ENCODE peak calls at places on chromosomes 4 and X, in eight cellular contexts. J is tibial artery, K is Karpas-422, G is tibial nerve, D is astrocyte, A is stomach, P is body of pancreas, Z is testis. Y is an unnamed sample.

GRCh38 chr4:121358473-121358872 is 22.3 kb downstream of the QRFPR start:
- DNase-seq in Z (no peak), D (peak; percentile 35), J (no peak), P (no peak), K (no peak), A (no peak), G (no peak), Y (no peak)

GRCh38 chrX:120517936-120518335 is 42.8 kb downstream of the CUL4B start:
- DNase-seq in J (no peak), A (no peak), G (no peak), K (no peak), Z (no peak), P (no peak), D (peak; percentile 85), Y (no peak)

GRCh38 chr4:112885897-112886296 is 163.6 kb upstream of the ANK2 start:
- DNase-seq in A (no peak), J (no peak), K (no peak), G (no peak), P (no peak), Z (peak; percentile 23), D (no peak), Y (no peak)

GRCh38 chr4:106238819-106239420 is 77.1 kb downstream of the TBCK start:
- DNase-seq in J (no peak), P (peak; percentile 25), G (no peak), A (no peak), K (peak; percentile 77), Z (peak; percentile 21), D (peak; percentile 14), Y (peak; percentile 31)

GRCh38 chr4:138851626-138852443 is 163.7 kb upstream of the NOCT start:
- DNase-seq in Z (no peak), D (peak; percentile 30), J (no peak), K (peak; percentile 31), A (no peak), G (no peak), P (no peak), Y (peak; percentile 76)

GRCh38 chr4:55172694-55173287 is 47.4 kb upstream of the KDR start:
- DNase-seq in P (no peak), D (peak; percentile 62), K (no peak), Z (no peak), G (no peak), J (no peak), A (no peak), Y (no peak)

GRCh38 chr4:16136771-16137170 is 52.9 kb upstream of the PROM1 start:
- DNase-seq in D (no peak), K (no peak), P (no peak), J (no peak), G (no peak), A (no peak), Z (no peak), Y (no peak)

GRCh38 chr4:152535903-152536544 is at the start of gene FBXW7:
- DNase-seq in P (peak; percentile 99), K (peak; percentile 100), J (peak; percentile 99), A (peak; percentile 99), Z (peak; percentile 98), G (peak; percentile 98), D (peak; percentile 97), Y (peak; percentile 100)

GRCh38 chrX:19545651-19546050 is 30.3 kb upstream of the MAP3K15 start:
- DNase-seq in Z (no peak), G (no peak), D (no peak), K (no peak), J (no peak), P (no peak), A (no peak), Y (no peak)

GRCh38 chr4:17385403-17385802 is 126.5 kb downstream of the QDPR start:
- DNase-seq in K (peak; percentile 42), A (no peak), Z (no peak), J (no peak), G (no peak), P (peak; percentile 2), D (peak; percentile 10), Y (no peak)

GRCh38 chr4:163484906-163485305 is 9.6 kb upstream of the TMA16 start:
- DNase-seq in J (no peak), P (peak; percentile 44), D (peak; percentile 10), A (peak; percentile 32), Z (peak; percentile 67), G (no peak), K (peak; percentile 93), Y (peak; percentile 85)

GRCh38 chr4:38949416-38950051 is 81.9 kb downstream of the FAM114A1 start:
- DNase-seq in G (no peak), P (no peak), K (no peak), D (peak; percentile 55), A (no peak), Z (no peak), J (no peak), Y (no peak)

GRCh38 chrX:13091111-13091765 is 46.8 kb upstream of the FAM9C start:
- DNase-seq in A (no peak), Z (no peak), J (no peak), D (no peak), K (no peak), G (no peak), P (no peak), Y (no peak)

GRCh38 chr4:169033660-169034059 is 23.6 kb upstream of the CBR4 start:
- DNase-seq in P (no peak), K (peak; percentile 51), G (no peak), J (no peak), Z (no peak), D (no peak), A (no peak), Y (peak; percentile 50)

GRCh38 chr4:158371158-158371557 is 150.5 kb upstream of the RXFP1 start:
- DNase-seq in P (no peak), Z (no peak), A (no peak), J (no peak), K (no peak), D (peak; percentile 49), G (no peak), Y (no peak)

GRCh38 chr4:96472103-96472867 is 632.4 kb downstream of the PDHA2 start:
- DNase-seq in G (no peak), P (no peak), A (no peak), K (no peak), J (no peak), Z (no peak), D (no peak), Y (no peak)

GRCh38 chr4:151569650-151570049 is 160.7 kb downstream of the FHIP1A start:
- DNase-seq in D (no peak), J (no peak), A (no peak), K (no peak), G (no peak), P (peak; percentile 15), Z (no peak), Y (no peak)

GRCh38 chr4:82431026-82431745 is 796 bp downstream of the ENOPH1 start:
- DNase-seq in D (peak; percentile 50), G (no peak), J (peak; percentile 67), A (peak; percentile 54), Z (no peak), P (peak; percentile 54), K (peak; percentile 56), Y (peak; percentile 28)

GRCh38 chr4:47071863-47072441 is 40.6 kb downstream of the GABRB1 start:
- DNase-seq in P (no peak), D (peak; percentile 86), K (no peak), Z (no peak), J (no peak), A (no peak), G (no peak), Y (no peak)

DNA sequence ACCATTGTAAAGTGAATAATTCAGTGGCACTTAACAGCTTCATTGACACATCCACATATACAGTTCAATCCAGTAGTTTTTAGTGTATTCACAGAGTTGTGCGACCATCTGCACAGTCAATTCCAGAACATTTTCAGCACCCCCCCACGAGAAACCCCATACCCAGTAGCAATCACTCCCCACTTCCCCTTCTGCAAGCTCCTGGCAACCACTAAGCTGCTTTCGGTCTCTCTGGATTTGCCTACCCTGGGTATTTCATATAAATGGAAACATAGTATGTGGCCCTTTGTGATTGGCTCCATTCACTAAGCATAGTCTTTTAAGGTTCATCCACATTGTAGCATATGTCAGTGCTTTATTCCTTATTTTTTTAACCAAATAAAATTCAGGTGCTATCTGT is 10.0 kb downstream of the MSL3 start:
- DNase-seq in A (no peak), P (no peak), Z (no peak), D (no peak), J (no peak), K (peak; percentile 90), G (no peak), Y (peak; percentile 26)
- H3K27me3 ChIP-seq in A (peaks cover 4% of the 10 kb centered on the region), P (no peaks in the 10 kb centered on the region), Z (no peaks in the 10 kb centered on the region), D (no peaks in the 10 kb centered on the region), J (no peaks in the 10 kb centered on the region), K (no peaks in the 10 kb centered on the region), G (no peaks in the 10 kb centered on the region), Y (peaks cover 7% of the 10 kb centered on the region)

GRCh38 chr4:1856920-1857699 is 1.2 kb upstream of the LETM1 start:
- DNase-seq in K (no peak), Z (peak; percentile 68), P (peak; percentile 21), G (no peak), J (no peak), D (no peak), A (no peak), Y (peak; percentile 62)
- H3K27me3 ChIP-seq in K (no peaks in the 10 kb centered on the region), Z (no peaks in the 10 kb centered on the region), P (no peaks in the 10 kb centered on the region), G (no peaks in the 10 kb centered on the region), J (no peaks in the 10 kb centered on the region), D (no peaks in the 10 kb centered on the region), A (no peaks in the 10 kb centered on the region), Y (no peaks in the 10 kb centered on the region)

DNA sequence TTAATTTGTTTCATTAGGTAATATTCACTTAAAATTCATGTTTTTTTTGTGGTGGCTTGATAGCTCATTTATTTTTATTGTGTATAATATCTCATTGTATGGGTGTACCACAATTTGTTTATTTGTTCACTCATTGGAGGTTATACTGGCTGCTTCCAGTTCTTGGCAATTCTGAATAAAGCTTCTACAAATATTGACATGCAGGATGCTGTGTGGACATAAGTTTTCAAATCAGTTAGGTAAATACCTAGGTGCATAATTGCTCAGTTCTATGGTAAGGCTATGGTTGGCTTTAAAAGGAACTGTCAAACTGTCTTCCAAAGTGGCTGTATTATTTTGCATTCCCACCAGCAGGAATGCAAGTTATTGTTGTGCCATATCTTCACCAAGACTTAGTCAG is 504.5 kb upstream of the GALNTL6 start:
- DNase-seq in A (no peak), D (no peak), Z (no peak), G (no peak), P (no peak), J (no peak), K (no peak), Y (no peak)
- H3K27me3 ChIP-seq in A (no peaks in the 10 kb centered on the region), D (no peaks in the 10 kb centered on the region), Z (no peaks in the 10 kb centered on the region), G (no peaks in the 10 kb centered on the region), P (no peaks in the 10 kb centered on the region), J (no peaks in the 10 kb centered on the region), K (no peaks in the 10 kb centered on the region), Y (no peaks in the 10 kb centered on the region)

GRCh38 chr4:6010789-6011188 is 7.4 kb downstream of the C4orf50 start:
- DNase-seq in G (no peak), D (no peak), A (no peak), Z (no peak), K (no peak), J (no peak), P (no peak), Y (no peak)

GRCh38 chr4:6012200-6012599 is 6.0 kb downstream of the C4orf50 start:
- DNase-seq in J (no peak), K (no peak), G (no peak), Z (no peak), P (no peak), D (no peak), A (no peak), Y (no peak)

GRCh38 chr4:6009452-6009851 is 8.8 kb downstream of the C4orf50 start:
- DNase-seq in A (no peak), K (no peak), D (no peak), G (no peak), J (no peak), P (no peak), Z (no peak), Y (no peak)

GRCh38 chr4:6011686-6012085 is 6.5 kb downstream of the C4orf50 start:
- DNase-seq in G (no peak), D (no peak), Z (peak; percentile 34), P (peak; percentile 72), J (no peak), A (peak; percentile 78), K (no peak), Y (no peak)

GRCh38 chr4:6011271-6011671 is 7.0 kb downstream of the C4orf50 start:
- DNase-seq in D (no peak), G (no peak), J (no peak), P (no peak), Z (no peak), K (no peak), A (no peak), Y (no peak)
- H3K27me3 ChIP-seq in D (peaks cover 15% of the 10 kb centered on the region), G (no peaks in the 10 kb centered on the region), J (no peaks in the 10 kb centered on the region), P (no peaks in the 10 kb centered on the region), Z (no peaks in the 10 kb centered on the region), K (peaks cover 4% of the 10 kb centered on the region), A (peaks cover 24% of the 10 kb centered on the region), Y (no peaks in the 10 kb centered on the region)